ENCODE peak calls at places on chromosomes 6 and 20, in ten cellular contexts. U is esophagus muscularis mucosa, S is ovary, M is heart left ventricle, Q is IMR-90, R is thyroid gland, G is lower leg skin, J is sigmoid colon, B is body of pancreas, P is stomach. E is an unnamed sample.

GRCh38 chr6:51336185-51336584 is 517.5 kb downstream of the TFAP2B start:
- DNase-seq in U (no peak), S (no peak), M (no peak), Q (no peak), R (no peak), G (no peak), J (no peak), B (no peak), P (no peak), E (no peak)

GRCh38 chr20:50286174-50286511 is 95.5 kb downstream of the CEBPB start:
- DNase-seq in U (no peak), S (no peak), M (peak; percentile 19), Q (no peak), R (no peak), G (no peak), J (no peak), B (no peak), P (no peak), E (no peak)

GRCh38 chr6:132456700-132457143 is 55.4 kb upstream of the MOXD1 start:
- DNase-seq in U (no peak), S (no peak), M (peak; percentile 72), Q (no peak), R (no peak), G (no peak), J (peak; percentile 68), B (peak; percentile 27), P (peak; percentile 25), E (no peak)

GRCh38 chr20:59819496-59820203 is 113.8 kb downstream of the SYCP2 start:
- DNase-seq in U (peak; percentile 74), S (peak; percentile 4), M (no peak), Q (no peak), R (no peak), G (peak; percentile 75), J (no peak), B (no peak), P (no peak), E (peak; percentile 70)

GRCh38 chr6:168308390-168309144 is 11.0 kb downstream of the DACT2 start:
- DNase-seq in U (no peak), S (no peak), M (no peak), Q (no peak), R (no peak), G (no peak), J (no peak), B (no peak), P (no peak), E (no peak)

GRCh38 chr6:147063469-147064031 is 140.7 kb upstream of the STXBP5 start:
- DNase-seq in U (no peak), S (no peak), M (no peak), Q (peak; percentile 89), R (no peak), G (no peak), J (no peak), B (no peak), P (no peak), E (no peak)

GRCh38 chr6:149897855-149898744 is at the start of gene RAET1E:
- DNase-seq in U (no peak), S (no peak), M (no peak), Q (no peak), R (peak; percentile 29), G (peak; percentile 84), J (no peak), B (no peak), P (no peak), E (no peak)

GRCh38 chr20:18750735-18751134 is 62.8 kb upstream of the SCP2D1 start:
- DNase-seq in U (no peak), S (no peak), M (no peak), Q (no peak), R (no peak), G (no peak), J (no peak), B (no peak), P (no peak), E (no peak)

GRCh38 chr6:56145616-56146015 is 101.8 kb downstream of the COL21A1 start:
- DNase-seq in U (no peak), S (no peak), M (no peak), Q (no peak), R (no peak), G (no peak), J (no peak), B (no peak), P (no peak), E (no peak)

GRCh38 chr6:117555882-117556498 is 46.3 kb downstream of the GOPC start:
- DNase-seq in U (no peak), S (no peak), M (no peak), Q (peak; percentile 31), R (peak; percentile 37), G (peak; percentile 89), J (no peak), B (peak; percentile 53), P (peak; percentile 66), E (no peak)

GRCh38 chr6:31400467-31401289 is 2.7 kb upstream of the MICA start:
- DNase-seq in U (peak; percentile 97), S (peak; percentile 76), M (peak; percentile 85), Q (peak; percentile 34), R (peak; percentile 79), G (peak; percentile 96), J (peak; percentile 91), B (peak; percentile 83), P (peak; percentile 86), E (no peak)

GRCh38 chr6:31402324-31403282 is 792 bp upstream of the MICA start:
- DNase-seq in U (no peak), S (no peak), M (no peak), Q (no peak), R (peak; percentile 51), G (no peak), J (peak; percentile 76), B (peak; percentile 22), P (peak; percentile 37), E (no peak)

GRCh38 chr6:31405996-31406395 is 2.6 kb downstream of the MICA start:
- DNase-seq in U (no peak), S (no peak), M (no peak), Q (no peak), R (no peak), G (no peak), J (no peak), B (no peak), P (no peak), E (no peak)

GRCh38 chr6:31401403-31401802 is 2.0 kb upstream of the MICA start:
- DNase-seq in U (no peak), S (peak; percentile 62), M (peak; percentile 65), Q (peak; percentile 81), R (peak; percentile 59), G (no peak), J (peak; percentile 82), B (peak; percentile 61), P (peak; percentile 45), E (no peak)

GRCh38 chr6:31403283-31403989 is at the start of gene MICA:
- DNase-seq in U (peak; percentile 96), S (peak; percentile 89), M (peak; percentile 93), Q (peak; percentile 79), R (peak; percentile 96), G (peak; percentile 98), J (peak; percentile 96), B (peak; percentile 91), P (peak; percentile 93), E (no peak)
- TF ChIP-seq POLR2A in U (peak; percentile 77), S (no peak), M (peak; percentile 81), Q (peak; percentile 76), R (peak; percentile 93), G (no peak), J (peak; percentile 60), B (peak; percentile 73), P (peak; percentile 16), E (no peak)

DNA sequence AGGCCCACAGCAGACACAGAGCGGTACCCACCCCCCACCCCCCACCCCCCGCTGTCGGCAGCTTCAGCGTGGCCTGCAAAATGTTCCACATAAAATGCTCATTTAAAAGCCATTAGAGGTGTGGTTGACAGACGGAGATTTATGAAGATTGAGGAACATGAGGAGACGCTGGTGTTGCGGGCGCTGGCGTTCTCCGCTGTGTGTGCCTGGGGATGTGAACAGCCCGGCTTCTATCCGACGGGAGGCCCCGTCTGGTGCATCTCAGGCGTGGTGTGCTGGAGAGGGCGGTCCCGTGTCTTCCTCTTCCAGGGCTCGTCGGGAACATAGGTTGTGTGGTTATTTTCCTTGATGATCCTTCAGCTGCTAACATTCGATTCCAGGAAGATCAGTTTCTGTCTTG is 188.3 kb downstream of the TAF4 start:
- DNase-seq in U (no peak), S (no peak), M (no peak), Q (no peak), R (no peak), G (no peak), J (no peak), B (no peak), P (no peak), E (no peak)
- TF ChIP-seq POLR2A in U (no peak), S (no peak), M (no peak), Q (no peak), R (no peak), G (no peak), J (no peak), B (no peak), P (no peak), E (no peak)

DNA sequence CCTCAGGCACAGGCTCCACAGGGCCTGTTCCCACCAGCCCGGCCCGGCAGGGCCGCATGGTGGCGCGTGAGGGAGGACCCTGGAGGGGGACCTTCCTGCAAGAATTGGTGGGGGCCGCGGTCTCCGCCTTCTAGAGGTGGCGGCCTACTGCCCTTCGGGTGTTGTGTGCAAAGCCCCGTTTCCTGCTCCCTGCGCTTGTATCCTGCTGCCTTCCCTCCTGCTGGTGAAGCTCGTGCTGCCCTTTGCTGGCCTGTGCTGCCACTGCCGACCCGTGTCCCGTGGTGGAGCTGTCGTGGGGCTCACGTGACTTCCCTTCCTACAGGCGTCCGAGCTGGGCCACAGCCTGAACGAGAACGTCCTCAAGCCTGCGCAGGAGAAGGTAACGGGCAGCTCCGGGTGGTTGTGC is 8.4 kb upstream of the COL20A1 start:
- DNase-seq in U (no peak), S (no peak), M (no peak), Q (no peak), R (peak; percentile 39), G (no peak), J (no peak), B (no peak), P (no peak), E (no peak)
- TF ChIP-seq POLR2A in U (no peak), S (no peak), M (no peak), Q (no peak), R (no peak), G (no peak), J (no peak), B (no peak), P (no peak), E (no peak)

GRCh38 chr6:15247214-15247749 is 1.4 kb downstream of the JARID2 start:
- DNase-seq in U (no peak), S (no peak), M (no peak), Q (no peak), R (no peak), G (no peak), J (no peak), B (no peak), P (no peak), E (no peak)

GRCh38 chr6:15249371-15250019 is 3.6 kb downstream of the JARID2 start:
- DNase-seq in U (no peak), S (no peak), M (no peak), Q (no peak), R (no peak), G (no peak), J (no peak), B (no peak), P (no peak), E (no peak)

GRCh38 chr6:15250440-15251168 is 4.7 kb downstream of the JARID2 start:
- DNase-seq in U (no peak), S (no peak), M (no peak), Q (no peak), R (no peak), G (no peak), J (no peak), B (no peak), P (no peak), E (no peak)

GRCh38 chr6:15247750-15248450 is 2.0 kb downstream of the JARID2 start:
- DNase-seq in U (no peak), S (peak; percentile 44), M (peak; percentile 67), Q (peak; percentile 62), R (peak; percentile 55), G (peak; percentile 92), J (peak; percentile 80), B (peak; percentile 54), P (peak; percentile 58), E (no peak)

GRCh38 chr6:15248451-15249370 is 2.8 kb downstream of the JARID2 start:
- DNase-seq in U (peak; percentile 99), S (peak; percentile 98), M (peak; percentile 97), Q (peak; percentile 97), R (peak; percentile 96), G (peak; percentile 99), J (peak; percentile 99), B (peak; percentile 95), P (peak; percentile 97), E (peak; percentile 98)
- TF ChIP-seq POLR2A in U (peak; percentile 36), S (peak; percentile 17), M (peak; percentile 4), Q (peak; percentile 56), R (peak; percentile 57), G (no peak), J (no peak), B (peak; percentile 55), P (no peak), E (no peak)

E was measured in vagina.